ENCODE peak calls at places on chromosome 1, in four cellular contexts. One of them, this sample, is unnamed.

GRCh38 chr1:87958201-87958600 is 629.5 kb downstream of the LMO4 start:
- DNase-seq in heart left ventricle: no peak
- DNase-seq in GM23338: no peak
- DNase-seq in OCI-LY7: no peak
- DNase-seq in this sample: no peak

GRCh38 chr1:231376101-231376500 is 38.0 kb downstream of the SPRTN start:
- DNase-seq in heart left ventricle: no peak
- DNase-seq in GM23338: no peak
- DNase-seq in OCI-LY7: no peak
- DNase-seq in this sample: no peak

GRCh38 chr1:90494748-90495282 is 222.3 kb downstream of the BARHL2 start:
- DNase-seq in heart left ventricle: no peak
- DNase-seq in GM23338: no peak
- DNase-seq in OCI-LY7: no peak
- DNase-seq in this sample: no peak

GRCh38 chr1:18800258-18800657 is 59.2 kb downstream of the TAS1R2 start:
- DNase-seq in heart left ventricle: no peak
- DNase-seq in GM23338: no peak
- DNase-seq in OCI-LY7: no peak
- DNase-seq in this sample: no peak

GRCh38 chr1:6180215-6180577 is at the start of gene CHD5:
- DNase-seq in heart left ventricle: no peak
- DNase-seq in GM23338: peak
- DNase-seq in OCI-LY7: no peak
- DNase-seq in this sample: no peak

GRCh38 chr1:28766532-28767183 is 29.9 kb downstream of the YTHDF2 start:
- DNase-seq in heart left ventricle: no peak
- DNase-seq in GM23338: no peak
- DNase-seq in OCI-LY7: no peak
- DNase-seq in this sample: no peak

GRCh38 chr1:14017531-14017961 is 317.6 kb downstream of the PRDM2 start:
- DNase-seq in heart left ventricle: no peak
- DNase-seq in GM23338: no peak
- DNase-seq in OCI-LY7: no peak
- DNase-seq in this sample: no peak

GRCh38 chr1:202237052-202237451 is 43.5 kb downstream of the LGR6 start:
- DNase-seq in heart left ventricle: no peak
- DNase-seq in GM23338: peak
- DNase-seq in OCI-LY7: peak
- DNase-seq in this sample: peak

GRCh38 chr1:185045793-185046441 is 559 bp downstream of the RNF2 start:
- DNase-seq in heart left ventricle: peak
- DNase-seq in GM23338: peak
- DNase-seq in OCI-LY7: peak
- DNase-seq in this sample: peak

GRCh38 chr1:115838805-115839705 is 1.9 kb downstream of the NHLH2 start:
- DNase-seq in heart left ventricle: no peak
- DNase-seq in GM23338: peak
- DNase-seq in OCI-LY7: no peak
- DNase-seq in this sample: peak

GRCh38 chr1:81799939-81800740 is 594 bp upstream of the ADGRL2 start:
- DNase-seq in heart left ventricle: peak
- DNase-seq in GM23338: peak
- DNase-seq in OCI-LY7: no peak
- DNase-seq in this sample: peak

GRCh38 chr1:100952104-100952745 is 56.3 kb downstream of the SLC30A7 start:
- DNase-seq in heart left ventricle: no peak
- DNase-seq in GM23338: no peak
- DNase-seq in OCI-LY7: no peak
- DNase-seq in this sample: no peak

GRCh38 chr1:36824390-36824861 is 209.9 kb downstream of the GRIK3 start:
- DNase-seq in heart left ventricle: no peak
- DNase-seq in GM23338: peak
- DNase-seq in OCI-LY7: no peak
- DNase-seq in this sample: no peak

GRCh38 chr1:1358433-1359201 is at the start of gene MXRA8:
- DNase-seq in heart left ventricle: peak
- DNase-seq in GM23338: peak
- DNase-seq in OCI-LY7: no peak
- DNase-seq in this sample: peak

GRCh38 chr1:25257176-25257575 is 9.9 kb upstream of the RSRP1 start:
- DNase-seq in heart left ventricle: no peak
- DNase-seq in GM23338: no peak
- DNase-seq in OCI-LY7: no peak
- DNase-seq in this sample: no peak

GRCh38 chr1:46315669-46316403 is 12.3 kb downstream of the UQCRH start:
- DNase-seq in heart left ventricle: no peak
- DNase-seq in GM23338: no peak
- DNase-seq in OCI-LY7: no peak
- DNase-seq in this sample: no peak
- H3K27ac ChIP-seq in heart left ventricle: no peak
- H3K27ac ChIP-seq in GM23338: peak
- H3K27ac ChIP-seq in OCI-LY7: no peak
- H3K27ac ChIP-seq in this sample: no peak

GRCh38 chr1:191831572-191831971 is 326.7 kb upstream of the RGS18 start:
- DNase-seq in heart left ventricle: no peak
- DNase-seq in GM23338: peak
- DNase-seq in OCI-LY7: peak
- DNase-seq in this sample: no peak
- TF ChIP-seq CTCF in heart left ventricle: no peak
- TF ChIP-seq CTCF in GM23338: peak
- TF ChIP-seq CTCF in OCI-LY7: peak
- TF ChIP-seq CTCF in this sample: no peak

DNA sequence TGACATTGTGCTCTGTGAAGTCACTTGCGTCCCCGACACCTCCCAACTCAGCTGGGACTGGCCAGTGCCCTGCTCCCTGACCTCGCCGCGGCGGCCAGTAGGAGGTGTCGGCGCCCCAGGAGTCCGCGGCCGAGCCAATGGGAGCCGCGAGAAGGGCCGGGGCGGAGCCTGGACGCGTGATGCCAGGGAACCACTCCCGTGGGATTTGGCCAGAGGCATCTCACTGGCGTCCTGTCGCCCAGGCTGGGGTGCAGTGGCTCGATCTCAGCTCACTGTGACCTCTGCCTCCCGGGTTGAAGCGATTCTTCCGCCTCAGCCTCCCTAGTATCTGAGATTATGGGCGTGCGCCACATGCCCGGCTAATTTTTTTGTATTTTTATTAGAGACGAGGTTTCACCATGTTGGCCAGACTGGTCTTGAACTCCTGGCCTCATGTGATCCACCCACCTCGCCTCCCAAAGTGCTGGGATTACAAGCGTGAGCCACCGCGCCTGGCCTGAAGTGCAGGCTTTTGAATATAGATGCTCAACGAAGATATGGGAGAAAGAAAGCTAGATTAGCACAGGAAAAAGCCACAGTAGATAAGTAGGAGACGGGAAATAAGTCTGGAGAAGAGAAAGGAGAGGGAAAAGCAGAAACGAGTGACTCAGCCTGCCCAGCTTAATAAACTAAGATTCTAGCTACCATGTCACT is 38.0 kb downstream of the ZBTB8OS start:
- DNase-seq in heart left ventricle: peak
- DNase-seq in GM23338: peak
- DNase-seq in OCI-LY7: no peak
- DNase-seq in this sample: peak
- H3K4me3 ChIP-seq in heart left ventricle: peak
- H3K4me3 ChIP-seq in GM23338: peak
- H3K4me3 ChIP-seq in OCI-LY7: no peak
- H3K4me3 ChIP-seq in this sample: peak

GRCh38 chr1:55535724-55536262 is 320.6 kb upstream of the USP24 start:
- DNase-seq in heart left ventricle: no peak
- DNase-seq in GM23338: no peak
- DNase-seq in OCI-LY7: no peak
- DNase-seq in this sample: no peak
- H3K27ac ChIP-seq in heart left ventricle: no peak
- H3K27ac ChIP-seq in GM23338: no peak
- H3K27ac ChIP-seq in OCI-LY7: no peak
- H3K27ac ChIP-seq in this sample: no peak

GRCh38 chr1:221356693-221357092 is 385.2 kb downstream of the DUSP10 start:
- DNase-seq in heart left ventricle: no peak
- DNase-seq in GM23338: peak
- DNase-seq in OCI-LY7: no peak
- DNase-seq in this sample: no peak
- TF ChIP-seq CTCF in heart left ventricle: no peak
- TF ChIP-seq CTCF in GM23338: peak
- TF ChIP-seq CTCF in OCI-LY7: peak
- TF ChIP-seq CTCF in this sample: no peak

This sample was measured in pancreas.